ENCODE peak calls at places on chromosomes 6 and 20, in six cellular contexts. S is right lobe of liver, Y is MM.1S, J is uterus, E is heart left ventricle, Z is sigmoid colon. I is an unnamed sample.

GRCh38 chr20:10329387-10330005 is 104.5 kb downstream of the MKKS start:
- DNase-seq in S (no peak), Y (no peak), J (no peak), E (no peak), Z (no peak), I (no peak)

GRCh38 chr6:159119835-159120234 is 49.4 kb upstream of the FNDC1 start:
- DNase-seq in S (no peak), Y (no peak), J (no peak), E (no peak), Z (no peak), I (no peak)

GRCh38 chr6:88179692-88180091 is 13.5 kb upstream of the CNR1 start:
- DNase-seq in S (no peak), Y (peak; percentile 64), J (no peak), E (no peak), Z (no peak), I (no peak)

GRCh38 chr6:42009844-42010184 is 40.5 kb upstream of the TAF8 start:
- DNase-seq in S (no peak), Y (no peak), J (no peak), E (no peak), Z (no peak), I (no peak)

GRCh38 chr20:6764619-6765018 is 2.9 kb upstream of the BMP2 start:
- DNase-seq in S (no peak), Y (no peak), J (no peak), E (no peak), Z (no peak), I (no peak)

GRCh38 chr20:59020938-59021551 is 1.8 kb downstream of the TUBB1 start:
- DNase-seq in S (no peak), Y (no peak), J (no peak), E (no peak), Z (no peak), I (peak; percentile 20)

GRCh38 chr20:24475356-24475755 is 5.9 kb downstream of the SYNDIG1 start:
- DNase-seq in S (no peak), Y (no peak), J (no peak), E (no peak), Z (no peak), I (no peak)

GRCh38 chr6:81722503-81723223 is 29.8 kb downstream of the TENT5A start:
- DNase-seq in S (no peak), Y (no peak), J (no peak), E (no peak), Z (no peak), I (no peak)

GRCh38 chr6:88047510-88048150 is at the start of gene SPACA1:
- DNase-seq in S (no peak), Y (no peak), J (no peak), E (no peak), Z (no peak), I (no peak)

GRCh38 chr20:31698803-31699718 is 23.6 kb downstream of the BCL2L1 start:
- DNase-seq in S (peak; percentile 57), Y (peak; percentile 93), J (peak; percentile 67), E (peak; percentile 75), Z (peak; percentile 86), I (peak; percentile 90)

GRCh38 chr6:164258421-164258820 is 843.9 kb downstream of the QKI start:
- DNase-seq in S (no peak), Y (no peak), J (no peak), E (no peak), Z (no peak), I (no peak)

GRCh38 chr20:7490288-7490687 is 450.0 kb downstream of the HAO1 start:
- DNase-seq in S (no peak), Y (no peak), J (no peak), E (no peak), Z (no peak), I (no peak)

GRCh38 chr20:5056801-5057599 is 55.7 kb upstream of the SLC23A2 start:
- DNase-seq in S (peak; percentile 44), Y (peak; percentile 77), J (no peak), E (peak; percentile 33), Z (no peak), I (peak; percentile 36)

GRCh38 chr6:7262037-7262461 is 51.0 kb downstream of the SSR1 start:
- DNase-seq in S (no peak), Y (no peak), J (no peak), E (no peak), Z (peak; percentile 62), I (no peak)

DNA sequence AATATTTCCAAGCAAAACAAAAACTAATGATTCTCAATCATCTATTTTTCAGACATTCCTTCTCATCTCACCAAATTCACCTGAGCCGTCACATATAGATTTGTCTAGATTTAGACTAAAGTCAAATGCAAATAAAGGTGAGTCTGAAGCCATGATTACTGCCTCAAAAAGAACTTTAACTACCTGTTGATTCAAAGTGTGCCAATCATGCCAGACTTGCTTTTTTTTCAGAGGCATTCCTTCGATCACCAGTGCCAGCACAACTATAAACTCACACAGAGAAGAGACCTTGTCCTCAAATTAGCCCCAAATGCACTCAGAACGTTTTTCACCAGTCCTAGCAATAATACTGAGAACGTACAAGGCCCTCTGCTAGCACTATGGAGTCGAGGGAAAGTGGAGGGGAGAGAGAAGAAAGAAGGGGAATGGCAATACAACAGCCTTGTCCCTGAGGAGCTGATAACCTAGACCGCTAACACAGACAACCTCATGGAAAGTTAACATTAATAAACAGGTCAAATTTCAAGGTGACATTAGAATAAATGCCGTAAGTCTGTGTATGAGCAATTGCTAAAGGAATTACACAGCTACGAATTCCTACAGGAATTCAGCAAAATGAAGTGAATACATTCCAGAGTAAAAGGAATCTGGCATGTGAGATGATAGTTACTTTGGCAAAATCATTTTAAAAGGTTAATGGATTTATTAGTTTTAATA is 60.9 kb downstream of the EPB41L2 start:
- DNase-seq in S (no peak), Y (no peak), J (no peak), E (no peak), Z (no peak), I (no peak)
- H3K27ac ChIP-seq in S (no peak overlapping the region), Y (no peak overlapping the region), J (no peak overlapping the region), E (no peak overlapping the region), Z (peak overlapping the region; percentile 39), I (no peak overlapping the region)

DNA sequence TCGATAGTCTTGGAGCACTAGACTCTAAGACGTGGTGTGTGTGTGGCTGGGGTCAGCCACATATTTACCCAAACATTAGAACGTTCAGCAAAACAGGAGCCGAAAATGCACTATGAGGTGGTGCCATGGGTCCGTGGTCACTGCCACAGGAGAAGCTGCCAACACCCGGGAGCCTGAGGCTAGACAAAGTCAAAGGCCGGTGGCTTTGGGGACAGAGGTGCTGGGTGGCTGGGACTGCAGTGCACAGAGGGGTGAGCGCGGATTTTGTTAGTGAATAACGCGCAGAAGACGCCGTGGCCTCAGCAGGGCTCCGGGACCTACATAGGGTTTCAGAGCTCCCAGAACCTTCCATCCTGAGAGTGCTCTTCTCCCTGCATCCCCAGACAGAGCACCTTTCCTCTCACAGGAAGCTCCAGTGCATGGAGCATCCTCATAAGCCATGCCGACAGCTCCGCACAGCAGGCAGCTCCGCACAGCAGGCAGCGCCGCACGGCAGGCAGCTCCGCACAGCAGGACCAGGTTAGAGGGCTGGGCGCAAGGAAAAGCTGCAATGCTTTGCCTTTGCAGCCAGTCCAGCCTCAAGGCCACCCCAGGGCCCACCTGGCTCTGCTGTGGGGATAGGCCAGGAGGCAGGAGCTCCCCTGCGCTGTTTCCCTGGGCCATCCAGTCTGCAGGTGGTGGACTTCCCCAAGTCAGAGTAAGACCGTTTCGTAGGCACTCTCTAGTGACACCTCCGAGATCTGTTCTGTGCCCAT is 304.1 kb downstream of the TAF4 start:
- DNase-seq in S (no peak), Y (no peak), J (no peak), E (no peak), Z (peak; percentile 48), I (no peak)
- H3K27me3 ChIP-seq in S (no peaks in the 10 kb centered on the region), Y (peaks cover 79% of the 10 kb centered on the region), J (no peaks in the 10 kb centered on the region), E (no peaks in the 10 kb centered on the region), Z (no peaks in the 10 kb centered on the region), I (no peaks in the 10 kb centered on the region)

GRCh38 chr6:25133479-25133878 is 145.7 kb upstream of the CARMIL1 start:
- DNase-seq in S (no peak), Y (no peak), J (no peak), E (no peak), Z (no peak), I (no peak)
- H3K27ac ChIP-seq in S (no peak overlapping the region), Y (no peak overlapping the region), J (peak overlapping the region; percentile 92), E (no peak overlapping the region), Z (peak overlapping the region; percentile 81), I (no peak overlapping the region)

GRCh38 chr6:50818673-50819072 is at the start of gene TFAP2B:
- DNase-seq in S (no peak), Y (no peak), J (no peak), E (no peak), Z (no peak), I (no peak)

GRCh38 chr6:50816947-50817637 is 1.6 kb upstream of the TFAP2B start:
- DNase-seq in S (no peak), Y (no peak), J (no peak), E (no peak), Z (no peak), I (no peak)

GRCh38 chr6:50815436-50816114 is 3.1 kb upstream of the TFAP2B start:
- DNase-seq in S (no peak), Y (peak; percentile 32), J (no peak), E (no peak), Z (no peak), I (peak; percentile 24)

GRCh38 chr6:50817638-50817950 is 1.1 kb upstream of the TFAP2B start:
- DNase-seq in S (no peak), Y (no peak), J (no peak), E (no peak), Z (no peak), I (no peak)

GRCh38 chr6:50816115-50816675 is 2.5 kb upstream of the TFAP2B start:
- DNase-seq in S (peak; percentile 70), Y (peak; percentile 78), J (no peak), E (peak; percentile 33), Z (peak; percentile 69), I (peak; percentile 60)
- H3K27me3 ChIP-seq in S (peaks cover 9% of the 10 kb centered on the region), Y (peaks cover 5% of the 10 kb centered on the region), J (no peaks in the 10 kb centered on the region), E (peaks cover 68% of the 10 kb centered on the region), Z (peaks cover 28% of the 10 kb centered on the region), I (peaks cover 28% of the 10 kb centered on the region)